ENCODE peak calls at places on chromosomes 7 and 10, in six cellular contexts. M is spleen; B is CD4-positive, CD25-positive, alpha-beta regulatory T cell; K is prostate gland; S is adrenal gland; Q is CD8-positive, alpha-beta memory T cell. O is an unnamed sample. For H3K4me1, the result is how much of the 10 kb centered on the place peaks cover.

GRCh38 chr7:134948736-134949135 is 37.6 kb upstream of the AGBL3 start:
- DNase-seq in K (no peak), Q (no peak), M (no peak), S (no peak), B (no peak), O (no peak)

GRCh38 chr10:4307784-4308364 is 518.1 kb upstream of the AKR1E2 start:
- DNase-seq in Q (no peak), K (peak), M (no peak), B (no peak), S (no peak), O (no peak)

GRCh38 chr7:73622909-73623797 is 1.2 kb downstream of the MLXIPL start:
- DNase-seq in S (peak), M (no peak), B (no peak), K (no peak), Q (no peak), O (peak)

GRCh38 chr7:46844486-46844885 is 737.4 kb downstream of the TNS3 start:
- DNase-seq in K (no peak), B (no peak), S (no peak), M (no peak), Q (no peak), O (no peak)

GRCh38 chr10:21523557-21524008 is 1.9 kb downstream of the SKIDA1 start:
- DNase-seq in S (peak), M (no peak), K (no peak), B (no peak), Q (no peak), O (peak)

GRCh38 chr7:123131140-123131539 is 68.6 kb downstream of the SLC13A1 start:
- DNase-seq in S (no peak), M (no peak), K (no peak), Q (no peak), B (no peak), O (no peak)

GRCh38 chr7:157718303-157719007 is 381.7 kb downstream of the DNAJB6 start:
- DNase-seq in M (peak), Q (peak), B (no peak), S (no peak), K (no peak), O (no peak)

GRCh38 chr7:156529982-156530381 is 110.6 kb upstream of the RNF32 start:
- DNase-seq in M (no peak), S (peak), Q (no peak), B (no peak), K (no peak), O (no peak)

GRCh38 chr10:90885176-90885575 is 13.4 kb downstream of the RPP30 start:
- DNase-seq in K (no peak), Q (no peak), B (no peak), M (no peak), S (no peak), O (no peak)

GRCh38 chr10:70295946-70296345 is 12.1 kb upstream of the NPFFR1 start:
- DNase-seq in K (no peak), S (no peak), Q (no peak), M (no peak), B (no peak), O (no peak)

GRCh38 chr10:69866688-69867461 is 65.2 kb downstream of the COL13A1 start:
- DNase-seq in M (no peak), K (peak), B (no peak), Q (no peak), S (peak), O (peak)

GRCh38 chr7:111063166-111063565 is 27.8 kb upstream of the LRRN3 start:
- DNase-seq in B (no peak), M (no peak), K (no peak), Q (no peak), S (no peak), O (no peak)

GRCh38 chr7:13117103-13117502 is 429.7 kb downstream of the ARL4A start:
- DNase-seq in S (no peak), B (no peak), Q (no peak), K (no peak), M (no peak), O (no peak)

GRCh38 chr7:134427896-134428295 is 31.0 kb downstream of the AKR1B1 start:
- DNase-seq in B (no peak), M (no peak), Q (no peak), S (no peak), K (no peak), O (no peak)

GRCh38 chr7:129169171-129169643 is 19.2 kb upstream of the SMO start:
- DNase-seq in M (peak), K (peak), B (no peak), S (no peak), Q (no peak), O (no peak)

GRCh38 chr7:117123311-117123926 is 170.1 kb downstream of the ST7 start:
- DNase-seq in Q (no peak), K (no peak), M (no peak), B (no peak), S (no peak), O (no peak)

GRCh38 chr10:28496481-28496961 is 36.4 kb upstream of the WAC start:
- DNase-seq in S (no peak), Q (no peak), B (no peak), K (no peak), M (no peak), O (no peak)

GRCh38 chr7:124775422-124775821 is 9.8 kb upstream of the GPR37 start:
- DNase-seq in M (no peak), Q (no peak), S (no peak), K (no peak), B (no peak), O (no peak)

GRCh38 chr10:80529604-80530003 is 8.1 kb upstream of the SH2D4B start:
- DNase-seq in M (no peak), K (no peak), Q (peak), B (no peak), S (no peak), O (no peak)

GRCh38 chr10:34181545-34182300 is 633.4 kb downstream of the PARD3 start:
- DNase-seq in Q (no peak), S (peak), K (no peak), B (no peak), M (no peak), O (no peak)

GRCh38 chr7:68246189-68246633 is 1249.6 kb downstream of the TYW1 start:
- DNase-seq in M (no peak), K (peak), B (no peak), Q (no peak), S (no peak), O (no peak)

GRCh38 chr7:14449291-14449690 is 453.3 kb downstream of the DGKB start:
- DNase-seq in K (no peak), B (no peak), Q (no peak), M (no peak), S (no peak), O (no peak)

GRCh38 chr10:86824151-86824550 is 67.7 kb downstream of the BMPR1A start:
- DNase-seq in K (no peak), B (no peak), M (no peak), S (no peak), Q (no peak), O (no peak)
- H3K4me1 ChIP-seq in K (under half), B (under half), M (under half), S (under half), Q (under half), O (under half)

GRCh38 chr7:102434039-102434481 is 685 bp downstream of the ORAI2 start:
- DNase-seq in Q (no peak), M (peak), S (no peak), K (no peak), B (no peak), O (no peak)

GRCh38 chr7:102436123-102436522 is 2.7 kb downstream of the ORAI2 start:
- DNase-seq in M (no peak), K (no peak), Q (no peak), B (no peak), S (no peak), O (no peak)

GRCh38 chr7:102432476-102433318 is 678 bp upstream of the ORAI2 start:
- DNase-seq in M (no peak), Q (no peak), S (no peak), B (no peak), K (no peak), O (no peak)

GRCh38 chr7:102431617-102432298 is 1.6 kb upstream of the ORAI2 start:
- DNase-seq in K (peak), S (peak), Q (peak), B (peak), M (peak), O (peak)

DNA sequence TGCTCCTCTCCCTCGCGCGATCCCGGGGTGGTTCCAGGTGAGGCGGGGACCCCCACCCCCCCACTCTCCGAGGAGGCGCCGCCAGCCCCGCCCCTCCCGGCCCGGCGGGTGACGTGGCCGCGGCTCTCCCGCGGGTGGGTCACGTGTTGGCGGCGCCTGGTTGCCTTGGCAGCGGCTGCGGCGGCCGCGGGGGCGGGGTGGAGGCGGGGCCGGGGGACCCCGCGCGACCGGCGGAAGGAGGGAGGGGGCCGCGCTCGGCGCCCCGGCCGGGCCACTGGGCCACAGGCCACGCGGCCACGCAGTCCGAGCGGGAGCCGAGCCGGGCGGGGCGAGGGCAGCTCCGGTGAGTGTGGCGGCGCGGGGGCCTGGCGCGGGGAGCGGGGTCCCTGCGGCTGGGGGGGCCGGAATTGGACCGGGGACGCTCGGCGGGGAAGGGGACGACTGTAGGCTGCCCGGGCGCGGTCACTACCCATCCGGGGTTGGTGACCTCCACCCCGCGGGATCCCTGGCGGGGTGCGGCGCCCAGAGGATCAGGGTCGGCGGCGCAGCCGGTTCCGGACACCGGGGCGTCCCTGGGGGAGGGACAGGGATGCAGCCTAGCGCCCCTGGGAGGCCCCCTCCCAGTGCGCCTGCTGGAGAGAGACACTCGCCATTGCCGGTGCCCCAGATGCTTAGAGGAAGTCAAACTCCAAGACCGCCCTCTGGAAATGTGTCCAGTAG is at the start of gene ORAI2:
- DNase-seq in Q (peak), M (peak), S (peak), K (peak), B (peak), O (peak)
- H3K27ac ChIP-seq in Q (peak), M (peak), S (no peak), K (peak), B (peak), O (peak)

DNA sequence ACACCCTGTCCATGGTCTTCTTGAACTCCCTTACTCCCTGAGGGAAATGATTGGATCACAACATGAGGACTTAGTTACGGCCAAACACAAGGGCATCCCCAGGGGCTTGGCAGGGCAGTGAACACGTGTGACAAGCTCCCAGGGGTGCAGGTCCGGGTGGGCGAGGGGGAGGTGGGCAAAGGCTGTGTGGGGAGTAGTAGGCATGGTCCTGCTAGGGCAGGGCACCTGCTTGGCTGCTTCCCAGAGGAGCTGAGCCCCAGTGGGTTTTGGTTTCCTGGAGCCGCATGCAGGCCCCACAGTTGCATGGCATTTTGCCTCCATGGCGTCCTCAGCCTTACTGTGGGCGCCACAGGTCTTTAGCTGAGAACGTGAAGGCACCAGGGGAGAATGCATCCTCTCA is 46.6 kb upstream of the ZNF32 start:
- DNase-seq in S (no peak), B (no peak), Q (no peak), K (no peak), M (peak), O (no peak)
- H3K4me1 ChIP-seq in S (under half), B (under half), Q (under half), K (under half), M (under half), O (under half)

GRCh38 chr10:7702288-7702812 is 766 bp upstream of the ITIH2 start:
- DNase-seq in S (no peak), M (no peak), B (no peak), K (no peak), Q (no peak), O (no peak)
- H3K27ac ChIP-seq in S (no peak), M (no peak), B (no peak), K (no peak), Q (no peak), O (no peak)

GRCh38 chr10:49082767-49083166 is 32.6 kb downstream of the VSTM4 start:
- DNase-seq in S (no peak), Q (no peak), M (no peak), B (no peak), K (no peak), O (no peak)

GRCh38 chr10:49080071-49080470 is 35.3 kb downstream of the VSTM4 start:
- DNase-seq in S (no peak), B (no peak), K (no peak), Q (no peak), M (no peak), O (peak)

GRCh38 chr10:49081532-49082275 is 33.6 kb downstream of the VSTM4 start:
- DNase-seq in S (peak), Q (no peak), K (no peak), B (no peak), M (no peak), O (no peak)

GRCh38 chr10:49079499-49079898 is 35.8 kb downstream of the VSTM4 start:
- DNase-seq in K (no peak), M (peak), Q (no peak), B (no peak), S (no peak), O (no peak)

DNA sequence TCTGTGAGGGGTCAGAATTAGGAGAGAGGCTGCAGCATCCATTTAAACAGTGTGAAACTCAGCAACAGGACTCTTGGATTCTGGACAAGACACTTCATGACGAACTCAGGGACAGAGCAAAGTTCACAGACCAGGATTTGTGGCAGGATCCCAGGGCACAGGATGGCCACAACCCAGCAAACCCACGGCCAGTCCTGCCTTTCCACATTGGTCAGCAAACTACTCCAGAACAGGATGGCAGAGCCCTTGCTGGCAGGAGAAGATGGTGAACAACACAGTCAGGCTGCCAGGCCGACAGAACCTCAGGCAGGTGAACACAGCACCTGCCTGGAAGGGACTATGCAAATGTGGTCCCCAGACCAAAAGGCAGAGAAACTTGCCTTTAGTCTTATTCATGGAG is 34.4 kb downstream of the VSTM4 start:
- DNase-seq in B (no peak), K (no peak), M (no peak), S (no peak), Q (no peak), O (no peak)
- H3K4me1 ChIP-seq in B (under half), K (under half), M (under half), S (half or more), Q (under half), O (under half)

DNA sequence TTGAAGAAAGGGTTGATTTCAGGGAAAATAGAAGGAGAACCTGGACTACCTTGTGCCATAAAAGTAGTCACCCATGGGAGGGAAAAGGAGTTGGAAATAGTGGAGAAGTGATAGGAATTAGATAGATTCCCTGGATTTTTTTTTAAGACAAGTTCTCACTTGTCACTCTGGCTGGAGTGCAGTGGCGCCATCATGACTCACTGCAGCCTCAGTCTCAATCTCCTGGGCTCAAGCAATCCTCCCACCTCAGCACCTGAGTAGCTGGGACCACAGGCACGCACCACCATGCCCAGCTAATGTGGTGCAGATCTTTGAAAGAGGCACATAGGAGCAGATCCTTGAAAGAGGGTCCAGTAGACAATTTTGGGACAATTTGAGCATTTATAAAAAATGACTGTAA is 9.5 kb upstream of the BLNK start:
- DNase-seq in K (no peak), B (no peak), S (no peak), Q (no peak), M (no peak), O (no peak)
- H3K27ac ChIP-seq in K (no peak), B (no peak), S (no peak), Q (no peak), M (no peak), O (no peak)

GRCh38 chr10:132537713-132538020 is at the start of gene INPP5A:
- DNase-seq in K (no peak), Q (no peak), M (no peak), S (no peak), B (no peak), O (no peak)
- H3K4me1 ChIP-seq in K (under half), Q (under half), M (under half), S (under half), B (half or more), O (under half)

DNA sequence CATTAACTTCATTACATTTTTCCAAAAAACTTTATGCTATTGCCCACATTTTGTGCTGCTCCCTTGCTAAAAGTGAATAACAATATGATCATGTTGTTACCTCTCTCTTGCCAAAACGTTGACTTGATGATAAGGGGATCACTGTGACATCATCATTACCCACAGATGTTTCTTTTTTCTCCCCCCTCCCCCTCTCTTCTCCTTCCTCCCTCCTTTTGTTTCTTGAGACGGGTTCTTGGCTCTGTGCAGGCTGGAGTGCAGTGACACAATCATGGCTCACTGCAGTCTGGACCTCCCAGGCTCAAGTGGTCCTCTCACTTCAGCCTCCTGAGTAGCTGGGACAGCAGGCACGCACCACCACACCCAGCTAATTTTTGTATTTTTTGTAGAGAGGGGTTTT is 65.2 kb downstream of the BMPR1A start:
- DNase-seq in B (no peak), M (no peak), Q (no peak), K (no peak), S (no peak), O (no peak)
- H3K27ac ChIP-seq in B (no peak), M (no peak), Q (no peak), K (no peak), S (no peak), O (no peak)

DNA sequence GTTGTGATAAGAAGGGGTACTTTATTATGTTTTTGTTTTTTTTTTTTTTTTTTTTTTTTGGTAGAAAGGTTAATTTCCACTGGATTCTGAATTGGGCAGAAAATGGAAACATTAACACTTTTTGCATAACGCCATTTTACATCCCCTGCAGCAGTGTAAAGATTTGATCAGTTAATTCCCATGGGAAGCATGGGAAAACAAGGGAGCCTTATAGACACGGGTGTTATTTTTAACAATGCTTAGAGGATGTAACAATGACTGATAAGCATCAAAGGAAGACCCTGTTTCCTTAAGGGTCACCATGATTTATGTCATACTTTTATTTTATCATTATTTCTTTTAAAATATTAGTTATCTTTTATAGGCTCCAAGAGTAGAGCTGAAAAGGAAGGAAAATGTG is 140.2 kb downstream of the CDK14 start:
- DNase-seq in Q (no peak), S (no peak), B (no peak), K (no peak), M (no peak), O (no peak)
- H3K4me1 ChIP-seq in Q (under half), S (under half), B (under half), K (under half), M (under half), O (under half)

GRCh38 chr7:133021196-133021595 is 60.7 kb downstream of the CHCHD3 start:
- DNase-seq in Q (no peak), M (no peak), B (no peak), S (no peak), K (no peak), O (no peak)
- H3K27ac ChIP-seq in Q (no peak), M (no peak), B (no peak), S (no peak), K (no peak), O (no peak)

O was measured in SJCRH30.